ENCODE peak calls at places on chromosome 1, in six cellular contexts. O is iPS-NIHi11; T is GM20000; B is AG20443; Q is stimulated activated CD8-positive, alpha-beta memory T cell treated with anti-CD3 and anti-CD28 coated beads, Interleukin-7, amount 100 ng/mL, for 48 hours; D is MV-4-11. X is an unnamed sample.

GRCh38 chr1:68571499-68571898 is 74.6 kb upstream of the DEPDC1 start:
- DNase-seq in O (no peak), T (no peak), B (no peak), Q (no peak), D (no peak), X (no peak)

GRCh38 chr1:34460193-34460592 is 283.5 kb downstream of the C1orf94 start:
- DNase-seq in O (peak; percentile 75), T (peak; percentile 62), B (peak; percentile 42), Q (peak; percentile 8), D (no peak), X (no peak)

GRCh38 chr1:109910963-109911798 is 532 bp downstream of the CSF1 start:
- DNase-seq in O (peak; percentile 78), T (peak; percentile 66), B (peak; percentile 47), Q (no peak), D (no peak), X (no peak)

GRCh38 chr1:229993060-229993459 is 74.0 kb upstream of the GALNT2 start:
- DNase-seq in O (no peak), T (no peak), B (no peak), Q (no peak), D (peak; percentile 20), X (no peak)

GRCh38 chr1:16204634-16205332 is 7.7 kb downstream of the ARHGEF19 start:
- DNase-seq in O (peak; percentile 69), T (no peak), B (no peak), Q (no peak), D (no peak), X (no peak)

GRCh38 chr1:211646566-211646965 is 28.9 kb downstream of the NEK2 start:
- DNase-seq in O (no peak), T (no peak), B (no peak), Q (no peak), D (no peak), X (no peak)

GRCh38 chr1:86104606-86105532 is 51.7 kb downstream of the COL24A1 start:
- DNase-seq in O (no peak), T (no peak), B (no peak), Q (no peak), D (no peak), X (peak; percentile 58)

GRCh38 chr1:229272164-229273158 is 1.6 kb downstream of the RAB4A start:
- DNase-seq in O (no peak), T (no peak), B (no peak), Q (no peak), D (peak; percentile 83), X (no peak)

GRCh38 chr1:67668660-67669059 is 16.3 kb upstream of the GADD45A start:
- DNase-seq in O (no peak), T (no peak), B (no peak), Q (no peak), D (no peak), X (no peak)

GRCh38 chr1:22163578-22163977 is 20.7 kb upstream of the WNT4 start:
- DNase-seq in O (no peak), T (no peak), B (no peak), Q (no peak), D (no peak), X (no peak)

GRCh38 chr1:89065077-89065868 is at the start of gene GBP1:
- DNase-seq in O (no peak), T (peak; percentile 9), B (peak; percentile 55), Q (no peak), D (peak; percentile 24), X (peak; percentile 20)

GRCh38 chr1:246220495-246221065 is 286.5 kb downstream of the SMYD3 start:
- DNase-seq in O (no peak), T (no peak), B (no peak), Q (no peak), D (no peak), X (no peak)

GRCh38 chr1:197464039-197464438 is 196.0 kb downstream of the CRB1 start:
- DNase-seq in O (no peak), T (no peak), B (peak; percentile 59), Q (no peak), D (no peak), X (no peak)

GRCh38 chr1:74812180-74812541 is 79.2 kb downstream of the TYW3 start:
- DNase-seq in O (no peak), T (peak; percentile 26), B (no peak), Q (no peak), D (no peak), X (no peak)

GRCh38 chr1:183417691-183418491 is at the start of gene NMNAT2:
- DNase-seq in O (peak; percentile 69), T (no peak), B (peak; percentile 63), Q (no peak), D (no peak), X (no peak)

GRCh38 chr1:119771016-119771415 is 2.3 kb upstream of the HMGCS2 start:
- DNase-seq in O (peak; percentile 56), T (no peak), B (no peak), Q (no peak), D (no peak), X (no peak)

GRCh38 chr1:115839706-115840095 is 1.2 kb downstream of the NHLH2 start:
- DNase-seq in O (no peak), T (no peak), B (no peak), Q (no peak), D (no peak), X (no peak)

GRCh38 chr1:15835205-15835740 is 12.2 kb upstream of the SPEN start:
- DNase-seq in O (no peak), T (peak; percentile 48), B (no peak), Q (no peak), D (no peak), X (no peak)

GRCh38 chr1:160325252-160325651 is 17.8 kb downstream of the COPA start:
- DNase-seq in O (no peak), T (no peak), B (no peak), Q (no peak), D (no peak), X (no peak)

GRCh38 chr1:37480125-37480466 is 5.7 kb downstream of the ZC3H12A start:
- DNase-seq in O (no peak), T (no peak), B (no peak), Q (no peak), D (no peak), X (no peak)

GRCh38 chr1:52139817-52140540 is 1.9 kb upstream of the ZFYVE9 start:
- DNase-seq in O (no peak), T (peak; percentile 71), B (peak; percentile 88), Q (no peak), D (peak; percentile 85), X (peak; percentile 93)

GRCh38 chr1:78370779-78371482 is 119.8 kb upstream of the PTGFR start:
- DNase-seq in O (no peak), T (no peak), B (peak; percentile 70), Q (no peak), D (no peak), X (peak; percentile 3)

GRCh38 chr1:182485861-182486260 is 35.9 kb downstream of the RGSL1 start:
- DNase-seq in O (no peak), T (no peak), B (no peak), Q (no peak), D (peak; percentile 50), X (no peak)

GRCh38 chr1:22712502-22713271 is 2.0 kb downstream of the EPHB2 start:
- DNase-seq in O (no peak), T (peak; percentile 90), B (no peak), Q (no peak), D (no peak), X (no peak)

GRCh38 chr1:113146242-113147072 is 73.5 kb downstream of the LRIG2 start:
- DNase-seq in O (no peak), T (no peak), B (no peak), Q (no peak), D (no peak), X (no peak)

GRCh38 chr1:211736351-211736915 is 61.0 kb upstream of the NEK2 start:
- DNase-seq in O (no peak), T (no peak), B (no peak), Q (no peak), D (no peak), X (no peak)